ENCODE peak calls at places on chromosomes 3 and 15, in nine cellular contexts. One of them, this sample, is unnamed.

GRCh38 chr3:171876651-171877272 is 33.6 kb downstream of the TMEM212 start:
- DNase-seq in body of pancreas: no peak
- DNase-seq in T-helper 1 cell: no peak
- DNase-seq in stimulated activated CD8-positive, alpha-beta memory T cell treated with anti-CD3 and anti-CD28 coated beads, Interleukin-7, amount 100 ng/mL, for 1 hour: no peak
- DNase-seq in NCI-H1417 treated with DMSO at 0.1 percent for 48 hours: no peak
- DNase-seq in NCI-H1092: no peak
- DNase-seq in astrocyte: peak
- DNase-seq in stimulated activated naive B cell treated with anti-CD40 and anti-IgM and Interleukin-4, amounts not matched to agents 10 μg/mL and 1 μg/mL and 100 μg/mL, for 72 hours: no peak
- DNase-seq in lower lobe of right lung: no peak
- DNase-seq in this sample: no peak

GRCh38 chr15:51450001-51450400 is 108.5 kb downstream of the GLDN start:
- DNase-seq in lower lobe of right lung: no peak
- DNase-seq in NCI-H1417 treated with DMSO at 0.1 percent for 48 hours: no peak
- DNase-seq in stimulated activated naive B cell treated with anti-CD40 and anti-IgM and Interleukin-4, amounts not matched to agents 10 μg/mL and 1 μg/mL and 100 μg/mL, for 72 hours: no peak
- DNase-seq in T-helper 1 cell: no peak
- DNase-seq in NCI-H1092: no peak
- DNase-seq in stimulated activated CD8-positive, alpha-beta memory T cell treated with anti-CD3 and anti-CD28 coated beads, Interleukin-7, amount 100 ng/mL, for 1 hour: no peak
- DNase-seq in body of pancreas: peak
- DNase-seq in astrocyte: peak
- DNase-seq in this sample: no peak

GRCh38 chr3:32413845-32414526 is 22.3 kb downstream of the CMTM7 start:
- DNase-seq in NCI-H1417 treated with DMSO at 0.1 percent for 48 hours: no peak
- DNase-seq in stimulated activated naive B cell treated with anti-CD40 and anti-IgM and Interleukin-4, amounts not matched to agents 10 μg/mL and 1 μg/mL and 100 μg/mL, for 72 hours: no peak
- DNase-seq in stimulated activated CD8-positive, alpha-beta memory T cell treated with anti-CD3 and anti-CD28 coated beads, Interleukin-7, amount 100 ng/mL, for 1 hour: no peak
- DNase-seq in T-helper 1 cell: no peak
- DNase-seq in body of pancreas: no peak
- DNase-seq in astrocyte: no peak
- DNase-seq in NCI-H1092: no peak
- DNase-seq in lower lobe of right lung: no peak
- DNase-seq in this sample: no peak

GRCh38 chr3:41195970-41196369 is 3.3 kb upstream of the CTNNB1 start:
- DNase-seq in stimulated activated naive B cell treated with anti-CD40 and anti-IgM and Interleukin-4, amounts not matched to agents 10 μg/mL and 1 μg/mL and 100 μg/mL, for 72 hours: no peak
- DNase-seq in T-helper 1 cell: no peak
- DNase-seq in NCI-H1417 treated with DMSO at 0.1 percent for 48 hours: no peak
- DNase-seq in lower lobe of right lung: no peak
- DNase-seq in NCI-H1092: no peak
- DNase-seq in astrocyte: no peak
- DNase-seq in stimulated activated CD8-positive, alpha-beta memory T cell treated with anti-CD3 and anti-CD28 coated beads, Interleukin-7, amount 100 ng/mL, for 1 hour: no peak
- DNase-seq in body of pancreas: peak
- DNase-seq in this sample: no peak

GRCh38 chr15:85649372-85649771 is 145.4 kb downstream of the KLHL25 start:
- DNase-seq in body of pancreas: no peak
- DNase-seq in T-helper 1 cell: no peak
- DNase-seq in astrocyte: peak
- DNase-seq in NCI-H1417 treated with DMSO at 0.1 percent for 48 hours: no peak
- DNase-seq in stimulated activated CD8-positive, alpha-beta memory T cell treated with anti-CD3 and anti-CD28 coated beads, Interleukin-7, amount 100 ng/mL, for 1 hour: no peak
- DNase-seq in NCI-H1092: no peak
- DNase-seq in stimulated activated naive B cell treated with anti-CD40 and anti-IgM and Interleukin-4, amounts not matched to agents 10 μg/mL and 1 μg/mL and 100 μg/mL, for 72 hours: no peak
- DNase-seq in lower lobe of right lung: no peak
- DNase-seq in this sample: no peak

GRCh38 chr3:52194541-52195296 is 3.2 kb upstream of the ALAS1 start:
- DNase-seq in astrocyte: no peak
- DNase-seq in NCI-H1092: no peak
- DNase-seq in body of pancreas: no peak
- DNase-seq in stimulated activated naive B cell treated with anti-CD40 and anti-IgM and Interleukin-4, amounts not matched to agents 10 μg/mL and 1 μg/mL and 100 μg/mL, for 72 hours: no peak
- DNase-seq in T-helper 1 cell: no peak
- DNase-seq in NCI-H1417 treated with DMSO at 0.1 percent for 48 hours: no peak
- DNase-seq in stimulated activated CD8-positive, alpha-beta memory T cell treated with anti-CD3 and anti-CD28 coated beads, Interleukin-7, amount 100 ng/mL, for 1 hour: no peak
- DNase-seq in lower lobe of right lung: peak
- DNase-seq in this sample: no peak

GRCh38 chr15:51227967-51228783 is 110.2 kb downstream of the CYP19A1 start:
- DNase-seq in stimulated activated CD8-positive, alpha-beta memory T cell treated with anti-CD3 and anti-CD28 coated beads, Interleukin-7, amount 100 ng/mL, for 1 hour: no peak
- DNase-seq in astrocyte: peak
- DNase-seq in NCI-H1092: no peak
- DNase-seq in NCI-H1417 treated with DMSO at 0.1 percent for 48 hours: no peak
- DNase-seq in T-helper 1 cell: no peak
- DNase-seq in lower lobe of right lung: no peak
- DNase-seq in body of pancreas: no peak
- DNase-seq in stimulated activated naive B cell treated with anti-CD40 and anti-IgM and Interleukin-4, amounts not matched to agents 10 μg/mL and 1 μg/mL and 100 μg/mL, for 72 hours: peak
- DNase-seq in this sample: no peak

GRCh38 chr3:187064210-187065115 is 74.8 kb downstream of the RPL39L start:
- DNase-seq in lower lobe of right lung: no peak
- DNase-seq in NCI-H1417 treated with DMSO at 0.1 percent for 48 hours: no peak
- DNase-seq in NCI-H1092: no peak
- DNase-seq in stimulated activated naive B cell treated with anti-CD40 and anti-IgM and Interleukin-4, amounts not matched to agents 10 μg/mL and 1 μg/mL and 100 μg/mL, for 72 hours: no peak
- DNase-seq in stimulated activated CD8-positive, alpha-beta memory T cell treated with anti-CD3 and anti-CD28 coated beads, Interleukin-7, amount 100 ng/mL, for 1 hour: no peak
- DNase-seq in astrocyte: no peak
- DNase-seq in body of pancreas: peak
- DNase-seq in T-helper 1 cell: no peak
- DNase-seq in this sample: no peak

GRCh38 chr15:90040618-90041017 is 39.5 kb downstream of the ZNF710 start:
- DNase-seq in stimulated activated CD8-positive, alpha-beta memory T cell treated with anti-CD3 and anti-CD28 coated beads, Interleukin-7, amount 100 ng/mL, for 1 hour: no peak
- DNase-seq in T-helper 1 cell: no peak
- DNase-seq in body of pancreas: no peak
- DNase-seq in lower lobe of right lung: no peak
- DNase-seq in stimulated activated naive B cell treated with anti-CD40 and anti-IgM and Interleukin-4, amounts not matched to agents 10 μg/mL and 1 μg/mL and 100 μg/mL, for 72 hours: no peak
- DNase-seq in astrocyte: no peak
- DNase-seq in NCI-H1092: no peak
- DNase-seq in NCI-H1417 treated with DMSO at 0.1 percent for 48 hours: no peak
- DNase-seq in this sample: no peak

GRCh38 chr3:106302451-106303221 is 433.8 kb upstream of the CBLB start:
- DNase-seq in NCI-H1092: no peak
- DNase-seq in body of pancreas: no peak
- DNase-seq in lower lobe of right lung: no peak
- DNase-seq in stimulated activated CD8-positive, alpha-beta memory T cell treated with anti-CD3 and anti-CD28 coated beads, Interleukin-7, amount 100 ng/mL, for 1 hour: no peak
- DNase-seq in NCI-H1417 treated with DMSO at 0.1 percent for 48 hours: no peak
- DNase-seq in stimulated activated naive B cell treated with anti-CD40 and anti-IgM and Interleukin-4, amounts not matched to agents 10 μg/mL and 1 μg/mL and 100 μg/mL, for 72 hours: peak
- DNase-seq in T-helper 1 cell: no peak
- DNase-seq in astrocyte: no peak
- DNase-seq in this sample: no peak

GRCh38 chr15:46126581-46126980 is 491.8 kb downstream of the SQOR start:
- DNase-seq in stimulated activated naive B cell treated with anti-CD40 and anti-IgM and Interleukin-4, amounts not matched to agents 10 μg/mL and 1 μg/mL and 100 μg/mL, for 72 hours: no peak
- DNase-seq in NCI-H1417 treated with DMSO at 0.1 percent for 48 hours: no peak
- DNase-seq in body of pancreas: no peak
- DNase-seq in stimulated activated CD8-positive, alpha-beta memory T cell treated with anti-CD3 and anti-CD28 coated beads, Interleukin-7, amount 100 ng/mL, for 1 hour: no peak
- DNase-seq in astrocyte: peak
- DNase-seq in lower lobe of right lung: no peak
- DNase-seq in T-helper 1 cell: no peak
- DNase-seq in NCI-H1092: no peak
- DNase-seq in this sample: no peak

GRCh38 chr3:59444293-59444671 is 394.5 kb upstream of the CFAP20DC start:
- DNase-seq in stimulated activated naive B cell treated with anti-CD40 and anti-IgM and Interleukin-4, amounts not matched to agents 10 μg/mL and 1 μg/mL and 100 μg/mL, for 72 hours: no peak
- DNase-seq in lower lobe of right lung: no peak
- DNase-seq in NCI-H1092: no peak
- DNase-seq in body of pancreas: no peak
- DNase-seq in stimulated activated CD8-positive, alpha-beta memory T cell treated with anti-CD3 and anti-CD28 coated beads, Interleukin-7, amount 100 ng/mL, for 1 hour: no peak
- DNase-seq in NCI-H1417 treated with DMSO at 0.1 percent for 48 hours: no peak
- DNase-seq in T-helper 1 cell: no peak
- DNase-seq in astrocyte: no peak
- DNase-seq in this sample: no peak

GRCh38 chr3:150248116-150248864 is 159.8 kb upstream of the TSC22D2 start:
- DNase-seq in stimulated activated naive B cell treated with anti-CD40 and anti-IgM and Interleukin-4, amounts not matched to agents 10 μg/mL and 1 μg/mL and 100 μg/mL, for 72 hours: no peak
- DNase-seq in NCI-H1417 treated with DMSO at 0.1 percent for 48 hours: no peak
- DNase-seq in T-helper 1 cell: no peak
- DNase-seq in stimulated activated CD8-positive, alpha-beta memory T cell treated with anti-CD3 and anti-CD28 coated beads, Interleukin-7, amount 100 ng/mL, for 1 hour: no peak
- DNase-seq in body of pancreas: no peak
- DNase-seq in astrocyte: peak
- DNase-seq in NCI-H1092: no peak
- DNase-seq in lower lobe of right lung: no peak
- DNase-seq in this sample: no peak

GRCh38 chr3:72591522-72592421 is 256.5 kb downstream of the SHQ1 start:
- DNase-seq in astrocyte: peak
- DNase-seq in NCI-H1417 treated with DMSO at 0.1 percent for 48 hours: no peak
- DNase-seq in lower lobe of right lung: no peak
- DNase-seq in stimulated activated CD8-positive, alpha-beta memory T cell treated with anti-CD3 and anti-CD28 coated beads, Interleukin-7, amount 100 ng/mL, for 1 hour: no peak
- DNase-seq in T-helper 1 cell: no peak
- DNase-seq in stimulated activated naive B cell treated with anti-CD40 and anti-IgM and Interleukin-4, amounts not matched to agents 10 μg/mL and 1 μg/mL and 100 μg/mL, for 72 hours: no peak
- DNase-seq in body of pancreas: no peak
- DNase-seq in NCI-H1092: no peak
- DNase-seq in this sample: peak

GRCh38 chr3:172475703-172476102 is 27.4 kb upstream of the GHSR start:
- DNase-seq in T-helper 1 cell: no peak
- DNase-seq in NCI-H1417 treated with DMSO at 0.1 percent for 48 hours: no peak
- DNase-seq in astrocyte: no peak
- DNase-seq in stimulated activated CD8-positive, alpha-beta memory T cell treated with anti-CD3 and anti-CD28 coated beads, Interleukin-7, amount 100 ng/mL, for 1 hour: no peak
- DNase-seq in stimulated activated naive B cell treated with anti-CD40 and anti-IgM and Interleukin-4, amounts not matched to agents 10 μg/mL and 1 μg/mL and 100 μg/mL, for 72 hours: no peak
- DNase-seq in NCI-H1092: no peak
- DNase-seq in body of pancreas: no peak
- DNase-seq in lower lobe of right lung: no peak
- DNase-seq in this sample: no peak

GRCh38 chr3:14468621-14468981 is 66.2 kb downstream of the SLC6A6 start:
- DNase-seq in stimulated activated CD8-positive, alpha-beta memory T cell treated with anti-CD3 and anti-CD28 coated beads, Interleukin-7, amount 100 ng/mL, for 1 hour: no peak
- DNase-seq in NCI-H1092: no peak
- DNase-seq in body of pancreas: no peak
- DNase-seq in NCI-H1417 treated with DMSO at 0.1 percent for 48 hours: no peak
- DNase-seq in astrocyte: no peak
- DNase-seq in lower lobe of right lung: no peak
- DNase-seq in T-helper 1 cell: no peak
- DNase-seq in stimulated activated naive B cell treated with anti-CD40 and anti-IgM and Interleukin-4, amounts not matched to agents 10 μg/mL and 1 μg/mL and 100 μg/mL, for 72 hours: no peak
- DNase-seq in this sample: no peak